ENCODE peak calls at places on chromosome 21, in seven cellular contexts. One of them, this sample, is unnamed.

GRCh38 chr21:17848228-17848627 is 29.1 kb upstream of the C21orf91 start:
- DNase-seq in K562: no peak
- DNase-seq in GM12878: peak
- DNase-seq in HepG2: no peak
- DNase-seq in SK-N-SH: no peak
- DNase-seq in HCT116: no peak
- DNase-seq in H1: no peak
- DNase-seq in this sample: no peak

GRCh38 chr21:32794643-32795042 is 23.1 kb upstream of the PAXBP1 start:
- DNase-seq in H1: no peak
- DNase-seq in K562: no peak
- DNase-seq in SK-N-SH: no peak
- DNase-seq in GM12878: no peak
- DNase-seq in HepG2: peak
- DNase-seq in HCT116: no peak
- DNase-seq in this sample: no peak

GRCh38 chr21:17613242-17613676 is 558 bp upstream of the BTG3 start:
- DNase-seq in HCT116: no peak
- DNase-seq in K562: no peak
- DNase-seq in H1: no peak
- DNase-seq in SK-N-SH: no peak
- DNase-seq in HepG2: no peak
- DNase-seq in GM12878: no peak
- DNase-seq in this sample: no peak

GRCh38 chr21:42010507-42011493 is 640 bp upstream of the ZBTB21 start:
- DNase-seq in GM12878: no peak
- DNase-seq in K562: peak
- DNase-seq in SK-N-SH: peak
- DNase-seq in HepG2: peak
- DNase-seq in HCT116: no peak
- DNase-seq in H1: no peak
- DNase-seq in this sample: no peak

GRCh38 chr21:25215698-25216384 is 391.4 kb downstream of the MRPL39 start:
- DNase-seq in SK-N-SH: no peak
- DNase-seq in HCT116: no peak
- DNase-seq in K562: no peak
- DNase-seq in GM12878: peak
- DNase-seq in HepG2: no peak
- DNase-seq in H1: no peak
- DNase-seq in this sample: no peak

GRCh38 chr21:29164330-29164942 is 34.0 kb downstream of the MAP3K7CL start:
- DNase-seq in GM12878: no peak
- DNase-seq in K562: no peak
- DNase-seq in H1: no peak
- DNase-seq in HCT116: peak
- DNase-seq in SK-N-SH: peak
- DNase-seq in HepG2: peak
- DNase-seq in this sample: no peak

GRCh38 chr21:27129215-27129614 is 162.3 kb upstream of the ADAMTS5 start:
- DNase-seq in HepG2: no peak
- DNase-seq in GM12878: no peak
- DNase-seq in H1: no peak
- DNase-seq in K562: no peak
- DNase-seq in SK-N-SH: no peak
- DNase-seq in HCT116: no peak
- DNase-seq in this sample: no peak

GRCh38 chr21:25764065-25764464 is 29.3 kb downstream of the GABPA start:
- DNase-seq in HepG2: no peak
- DNase-seq in K562: no peak
- DNase-seq in GM12878: no peak
- DNase-seq in SK-N-SH: no peak
- DNase-seq in HCT116: no peak
- DNase-seq in H1: no peak
- DNase-seq in this sample: no peak

GRCh38 chr21:29287383-29287782 is 11.3 kb upstream of the BACH1 start:
- DNase-seq in K562: no peak
- DNase-seq in GM12878: no peak
- DNase-seq in SK-N-SH: no peak
- DNase-seq in HCT116: no peak
- DNase-seq in HepG2: peak
- DNase-seq in H1: no peak
- DNase-seq in this sample: no peak

GRCh38 chr21:29335720-29336119 is 37.0 kb downstream of the BACH1 start:
- DNase-seq in H1: no peak
- DNase-seq in SK-N-SH: no peak
- DNase-seq in K562: no peak
- DNase-seq in HCT116: no peak
- DNase-seq in GM12878: no peak
- DNase-seq in HepG2: no peak
- DNase-seq in this sample: no peak

GRCh38 chr21:18443686-18444085 is 40.1 kb upstream of the TMPRSS15 start:
- DNase-seq in GM12878: no peak
- DNase-seq in HCT116: no peak
- DNase-seq in HepG2: no peak
- DNase-seq in K562: no peak
- DNase-seq in H1: no peak
- DNase-seq in SK-N-SH: no peak
- DNase-seq in this sample: no peak

GRCh38 chr21:46187814-46188213 is 3.6 kb upstream of the SPATC1L start:
- DNase-seq in HCT116: no peak
- DNase-seq in H1: no peak
- DNase-seq in HepG2: no peak
- DNase-seq in GM12878: no peak
- DNase-seq in K562: no peak
- DNase-seq in SK-N-SH: no peak
- DNase-seq in this sample: no peak

GRCh38 chr21:42286416-42286815 is 28.8 kb downstream of the TFF3 start:
- DNase-seq in HepG2: no peak
- DNase-seq in GM12878: no peak
- DNase-seq in K562: no peak
- DNase-seq in H1: no peak
- DNase-seq in SK-N-SH: no peak
- DNase-seq in HCT116: no peak
- DNase-seq in this sample: no peak

GRCh38 chr21:43283136-43283924 is 114.5 kb downstream of the CRYAA start:
- DNase-seq in HCT116: no peak
- DNase-seq in K562: no peak
- DNase-seq in GM12878: no peak
- DNase-seq in SK-N-SH: no peak
- DNase-seq in HepG2: no peak
- DNase-seq in H1: no peak
- DNase-seq in this sample: no peak

GRCh38 chr21:22345624-22346023 is 1347.4 kb downstream of the NCAM2 start:
- DNase-seq in SK-N-SH: no peak
- DNase-seq in HepG2: no peak
- DNase-seq in H1: no peak
- DNase-seq in GM12878: no peak
- DNase-seq in HCT116: no peak
- DNase-seq in K562: no peak
- DNase-seq in this sample: no peak

GRCh38 chr21:45152265-45152746 is 77.9 kb downstream of the ADARB1 start:
- DNase-seq in HepG2: no peak
- DNase-seq in K562: peak
- DNase-seq in HCT116: no peak
- DNase-seq in H1: peak
- DNase-seq in GM12878: no peak
- DNase-seq in SK-N-SH: no peak
- DNase-seq in this sample: no peak

GRCh38 chr21:37459575-37459974 is 93.0 kb downstream of the DYRK1A start:
- DNase-seq in K562: no peak
- DNase-seq in H1: no peak
- DNase-seq in HCT116: no peak
- DNase-seq in HepG2: no peak
- DNase-seq in GM12878: no peak
- DNase-seq in SK-N-SH: no peak
- DNase-seq in this sample: no peak

GRCh38 chr21:42737969-42738590 is 84.7 kb downstream of the PDE9A start:
- DNase-seq in SK-N-SH: no peak
- DNase-seq in HepG2: peak
- DNase-seq in HCT116: no peak
- DNase-seq in GM12878: no peak
- DNase-seq in K562: no peak
- DNase-seq in H1: no peak
- DNase-seq in this sample: no peak

GRCh38 chr21:35824136-35824535 is 236.2 kb downstream of the SETD4 start:
- DNase-seq in SK-N-SH: no peak
- DNase-seq in HCT116: no peak
- DNase-seq in H1: peak
- DNase-seq in K562: no peak
- DNase-seq in HepG2: no peak
- DNase-seq in GM12878: no peak
- DNase-seq in this sample: no peak

GRCh38 chr21:40688106-40688850 is 158.7 kb downstream of the DSCAM start:
- DNase-seq in K562: no peak
- DNase-seq in H1: no peak
- DNase-seq in SK-N-SH: no peak
- DNase-seq in GM12878: no peak
- DNase-seq in HCT116: no peak
- DNase-seq in HepG2: no peak
- DNase-seq in this sample: no peak

GRCh38 chr21:44892536-44893277 is 19.2 kb upstream of the PTTG1IP start:
- DNase-seq in H1: peak
- DNase-seq in GM12878: no peak
- DNase-seq in HepG2: no peak
- DNase-seq in SK-N-SH: peak
- DNase-seq in K562: peak
- DNase-seq in HCT116: peak
- DNase-seq in this sample: no peak

GRCh38 chr21:45899317-45900033 is 82.1 kb upstream of the COL6A1 start:
- DNase-seq in K562: no peak
- DNase-seq in HepG2: no peak
- DNase-seq in HCT116: no peak
- DNase-seq in SK-N-SH: no peak
- DNase-seq in GM12878: no peak
- DNase-seq in H1: no peak
- DNase-seq in this sample: no peak

GRCh38 chr21:46301759-46302158 is 15.6 kb downstream of the YBEY start:
- DNase-seq in HepG2: no peak
- DNase-seq in SK-N-SH: no peak
- DNase-seq in HCT116: no peak
- DNase-seq in GM12878: no peak
- DNase-seq in H1: no peak
- DNase-seq in K562: no peak
- DNase-seq in this sample: no peak

GRCh38 chr21:29904359-29905282 is 35.2 kb downstream of the GRIK1 start:
- DNase-seq in H1: no peak
- DNase-seq in SK-N-SH: no peak
- DNase-seq in HepG2: no peak
- DNase-seq in K562: no peak
- DNase-seq in GM12878: no peak
- DNase-seq in HCT116: no peak
- DNase-seq in this sample: no peak

GRCh38 chr21:26834181-26834945 is 10.8 kb downstream of the ADAMTS1 start:
- DNase-seq in GM12878: no peak
- DNase-seq in HepG2: no peak
- DNase-seq in K562: no peak
- DNase-seq in HCT116: no peak
- DNase-seq in SK-N-SH: no peak
- DNase-seq in H1: no peak
- DNase-seq in this sample: no peak

DNA sequence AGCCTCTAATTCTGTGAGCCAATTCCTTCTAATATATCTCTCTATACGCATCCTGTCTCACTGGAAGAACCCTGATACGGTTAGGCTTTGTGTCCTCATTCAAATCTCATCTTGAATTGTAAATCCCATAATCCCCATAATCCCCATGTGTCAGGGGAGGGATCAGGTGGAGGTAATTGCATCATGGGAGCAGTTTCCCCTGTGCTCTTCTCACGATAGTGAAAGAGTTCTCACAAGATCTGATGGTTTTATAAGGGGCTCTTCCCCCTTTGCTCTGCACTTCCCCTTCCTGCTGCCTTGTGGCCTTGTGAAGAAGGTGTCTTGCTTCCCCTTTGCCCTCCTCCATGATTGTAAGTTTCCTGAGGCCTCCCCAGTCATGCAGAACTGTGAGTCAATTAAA is 116.1 kb downstream of the MRPS6 start:
- DNase-seq in SK-N-SH: no peak
- DNase-seq in HepG2: no peak
- DNase-seq in GM12878: no peak
- DNase-seq in H1: no peak
- DNase-seq in K562: no peak
- DNase-seq in HCT116: no peak
- DNase-seq in this sample: no peak
- TF ChIP-seq SIN3A in SK-N-SH: no peak
- TF ChIP-seq SIN3A in HepG2: no peak
- TF ChIP-seq SIN3A in GM12878: no peak
- TF ChIP-seq SIN3A in H1: no peak
- TF ChIP-seq SIN3A in K562: no peak
- TF ChIP-seq SIN3A in HCT116: no peak
- TF ChIP-seq SIN3A in this sample: no peak

GRCh38 chr21:34020005-34020847 is 53.2 kb upstream of the MRPS6 start:
- DNase-seq in K562: no peak
- DNase-seq in HepG2: peak
- DNase-seq in H1: no peak
- DNase-seq in GM12878: peak
- DNase-seq in SK-N-SH: no peak
- DNase-seq in HCT116: no peak
- DNase-seq in this sample: no peak
- TF ChIP-seq CTCF in K562: no peak
- TF ChIP-seq CTCF in HepG2: no peak
- TF ChIP-seq CTCF in H1: no peak
- TF ChIP-seq CTCF in GM12878: no peak
- TF ChIP-seq CTCF in SK-N-SH: no peak
- TF ChIP-seq CTCF in HCT116: no peak
- TF ChIP-seq CTCF in this sample: no peak

GRCh38 chr21:16070207-16070651 is 340.4 kb downstream of the USP25 start:
- DNase-seq in SK-N-SH: peak
- DNase-seq in H1: no peak
- DNase-seq in HepG2: no peak
- DNase-seq in K562: no peak
- DNase-seq in HCT116: no peak
- DNase-seq in GM12878: no peak
- DNase-seq in this sample: no peak
- H3K27ac ChIP-seq in SK-N-SH: peak
- H3K27ac ChIP-seq in H1: no peak
- H3K27ac ChIP-seq in HepG2: no peak
- H3K27ac ChIP-seq in K562: no peak
- H3K27ac ChIP-seq in HCT116: no peak
- H3K27ac ChIP-seq in GM12878: no peak
- H3K27ac ChIP-seq in this sample: no peak

GRCh38 chr21:38768385-38769071 is 37.2 kb upstream of the ETS2 start:
- DNase-seq in HCT116: no peak
- DNase-seq in H1: no peak
- DNase-seq in SK-N-SH: no peak
- DNase-seq in K562: peak
- DNase-seq in GM12878: no peak
- DNase-seq in HepG2: no peak
- DNase-seq in this sample: peak
- TF ChIP-seq SIN3A in HCT116: no peak
- TF ChIP-seq SIN3A in H1: no peak
- TF ChIP-seq SIN3A in SK-N-SH: no peak
- TF ChIP-seq SIN3A in K562: no peak
- TF ChIP-seq SIN3A in GM12878: no peak
- TF ChIP-seq SIN3A in HepG2: no peak
- TF ChIP-seq SIN3A in this sample: no peak